ENCODE peak calls at places on chromosome 5, in five cellular contexts. H is bronchial epithelial cell, B is aorta, D is astrocyte of the spinal cord, S is cardiac fibroblast. I is an unnamed sample.
A peak's percentile ranks its signal among the peaks of the same experiment; 100 is the strongest.

GRCh38 chr5:76622973-76623596 is at the start of gene F2RL2:
- DNase-seq in H (peak; percentile 72), S (peak; percentile 85), D (peak; percentile 82), B (no peak), I (no peak)

GRCh38 chr5:77418601-77419591 is 73.2 kb downstream of the WDR41 start:
- DNase-seq in B (peak; percentile 82), S (peak; percentile 72), D (peak; percentile 42), H (peak; percentile 76), I (no peak)

GRCh38 chr5:143601357-143601756 is 197.9 kb upstream of the NR3C1 start:
- DNase-seq in S (no peak), B (no peak), H (no peak), D (no peak), I (no peak)

GRCh38 chr5:33303696-33304095 is 137.1 kb upstream of the TARS1 start:
- DNase-seq in B (no peak), D (no peak), S (no peak), H (no peak), I (no peak)

GRCh38 chr5:161385080-161385479 is 161.4 kb downstream of the GABRB2 start:
- DNase-seq in H (no peak), S (no peak), D (no peak), B (no peak), I (no peak)

GRCh38 chr5:79133121-79133656 is 21.6 kb downstream of the BHMT start:
- DNase-seq in D (peak; percentile 73), S (peak; percentile 76), H (peak; percentile 61), B (no peak), I (no peak)

GRCh38 chr5:124580925-124581821 is 165.3 kb downstream of the ZNF608 start:
- DNase-seq in B (no peak), S (no peak), D (no peak), H (no peak), I (no peak)

GRCh38 chr5:40755407-40756365 is at the start of gene TTC33:
- DNase-seq in B (peak; percentile 99), S (peak; percentile 96), H (peak; percentile 84), D (peak; percentile 97), I (peak; percentile 89)

GRCh38 chr5:1724822-1725602 is 74.6 kb downstream of the MRPL36 start:
- DNase-seq in B (peak; percentile 72), H (peak; percentile 4), S (peak; percentile 17), D (no peak), I (no peak)

GRCh38 chr5:41983284-41983683 is 58.2 kb downstream of the FBXO4 start:
- DNase-seq in H (no peak), B (no peak), D (no peak), S (no peak), I (no peak)

GRCh38 chr5:90446961-90447360 is 27.6 kb downstream of the MBLAC2 start:
- DNase-seq in S (peak; percentile 72), H (no peak), D (peak; percentile 1), B (no peak), I (no peak)

GRCh38 chr5:68122929-68123328 is 92.6 kb upstream of the PIK3R1 start:
- DNase-seq in B (no peak), S (no peak), D (no peak), H (no peak), I (no peak)

GRCh38 chr5:9766581-9766980 is 136.4 kb upstream of the TAS2R1 start:
- DNase-seq in H (peak; percentile 50), B (no peak), D (no peak), S (peak; percentile 55), I (no peak)

GRCh38 chr5:107365355-107366109 is 305.2 kb downstream of the EFNA5 start:
- DNase-seq in B (no peak), H (peak; percentile 67), D (peak; percentile 87), S (peak; percentile 88), I (no peak)

GRCh38 chr5:150778103-150778516 is 447 bp upstream of the SMIM3 start:
- DNase-seq in S (peak; percentile 63), D (peak; percentile 53), H (no peak), B (no peak), I (no peak)

GRCh38 chr5:155023320-155023719 is 9.8 kb downstream of the KIF4B start:
- DNase-seq in B (no peak), S (no peak), D (no peak), H (no peak), I (no peak)

GRCh38 chr5:51661646-51662265 is 278.5 kb downstream of the ISL1 start:
- DNase-seq in B (no peak), S (no peak), H (no peak), D (no peak), I (no peak)

GRCh38 chr5:82092-82491 is 9.9 kb upstream of the PLEKHG4B start:
- DNase-seq in H (no peak), D (peak; percentile 45), S (no peak), B (peak; percentile 63), I (no peak)

DNA sequence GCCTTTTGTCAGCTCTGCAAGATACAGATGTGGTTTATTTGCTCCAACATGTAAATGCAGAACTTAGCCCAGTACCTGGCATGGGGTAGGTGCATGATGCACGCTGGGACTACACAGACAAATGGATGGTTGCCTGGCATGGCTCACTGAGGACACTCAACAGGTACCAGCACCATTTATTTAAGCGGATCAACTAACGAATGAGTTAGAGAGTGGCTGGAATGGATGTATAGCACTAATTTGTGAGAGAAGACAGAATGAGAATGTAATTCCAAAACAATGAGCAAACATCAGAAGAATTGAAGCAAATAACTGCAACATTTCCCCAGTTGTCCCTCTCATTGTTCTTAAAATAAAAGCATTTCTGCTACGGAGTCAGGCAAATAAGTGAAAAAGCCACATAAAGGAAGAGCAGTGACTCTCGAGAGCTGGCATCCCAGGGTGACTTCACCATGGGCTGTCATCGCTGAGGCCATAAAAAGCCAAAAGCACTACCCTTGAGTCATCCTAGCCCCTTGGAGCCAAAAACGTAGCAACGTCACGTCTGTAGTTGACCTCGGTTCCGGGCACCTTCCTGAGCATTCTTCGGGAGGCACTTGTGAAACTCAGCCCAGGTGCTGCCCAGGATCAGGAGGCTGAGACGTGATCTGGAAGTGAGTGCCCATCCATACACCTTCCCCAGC is 290.3 kb downstream of the NSG2 start:
- DNase-seq in S (no peak), H (no peak), D (no peak), B (no peak), I (no peak)
- H3K4me3 ChIP-seq in S (no peak overlapping the region), H (no peak overlapping the region), D (no peak overlapping the region), B (no peak overlapping the region), I (no peak overlapping the region)

DNA sequence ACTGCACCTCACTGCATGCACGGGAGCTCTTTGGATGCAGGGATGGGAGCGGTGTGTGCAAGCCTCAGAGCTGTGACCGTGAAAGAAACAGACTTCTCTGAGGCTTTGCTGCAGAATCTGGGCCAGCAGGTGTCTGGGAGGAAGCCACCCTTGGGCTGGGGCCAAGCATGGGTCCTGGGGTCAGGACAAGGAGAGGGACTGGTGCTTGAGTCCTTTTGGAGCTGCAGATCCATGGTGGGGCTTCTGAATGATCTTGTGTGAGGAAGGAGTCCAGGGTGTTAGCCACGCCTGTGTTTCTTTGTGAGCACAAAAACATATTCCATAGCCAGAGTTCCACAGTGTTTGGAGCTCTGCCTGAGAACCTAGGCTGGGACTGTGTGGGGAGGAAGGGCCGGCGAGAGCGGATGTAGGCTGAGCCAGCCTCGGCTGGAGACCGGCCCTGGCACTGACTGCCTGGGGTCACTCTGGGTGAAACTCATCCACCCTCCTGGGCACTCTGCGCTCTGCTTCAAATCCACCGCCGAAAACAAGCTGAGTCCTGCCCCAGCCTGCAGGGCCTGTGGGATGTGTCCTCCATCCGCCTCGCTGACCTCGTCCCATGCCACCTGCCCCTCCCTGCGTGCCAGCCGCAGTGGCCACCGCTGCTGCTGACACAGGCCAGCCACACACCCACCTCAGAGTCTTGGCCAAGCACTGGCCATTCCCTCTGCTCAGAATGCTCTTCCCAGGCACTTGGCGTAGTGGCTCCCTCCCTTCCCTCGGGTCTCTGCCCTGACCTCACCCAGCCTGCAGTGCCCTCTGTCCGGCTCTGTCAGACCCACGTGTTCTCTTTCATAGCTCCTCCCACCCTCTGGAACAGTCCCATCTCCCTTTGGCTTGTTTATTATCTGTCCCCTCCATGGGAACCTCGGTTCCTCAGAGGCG is 26.7 kb downstream of the ERGIC1 start:
- DNase-seq in S (peak; percentile 85), D (peak; percentile 65), H (peak; percentile 70), B (peak; percentile 95), I (no peak)
- H3K4me3 ChIP-seq in S (no peak overlapping the region), D (no peak overlapping the region), H (no peak overlapping the region), B (no peak overlapping the region), I (no peak overlapping the region)

GRCh38 chr5:167951121-167951520 is 340.3 kb upstream of the WWC1 start:
- DNase-seq in S (no peak), B (no peak), D (no peak), H (no peak), I (no peak)
- H3K4me3 ChIP-seq in S (no peak overlapping the region), B (peak overlapping the region; percentile 48), D (no peak overlapping the region), H (no peak overlapping the region), I (peak overlapping the region; percentile 15)

GRCh38 chr5:167574381-167574780 is 717.1 kb upstream of the WWC1 start:
- DNase-seq in H (no peak), S (no peak), B (no peak), D (no peak), I (no peak)
- H3K4me3 ChIP-seq in H (no peak overlapping the region), S (no peak overlapping the region), B (no peak overlapping the region), D (peak overlapping the region; percentile 56), I (no peak overlapping the region)

GRCh38 chr5:111946556-111946955 is 189.6 kb upstream of the NREP start:
- DNase-seq in B (no peak), D (no peak), S (no peak), H (no peak), I (no peak)
- H3K4me3 ChIP-seq in B (no peak overlapping the region), D (no peak overlapping the region), S (no peak overlapping the region), H (no peak overlapping the region), I (no peak overlapping the region)

GRCh38 chr5:153489611-153490010 is 859 bp upstream of the GRIA1 start:
- DNase-seq in H (peak; percentile 55), B (no peak), S (peak; percentile 31), D (no peak), I (no peak)

GRCh38 chr5:153491408-153491807 is 938 bp downstream of the GRIA1 start:
- DNase-seq in B (no peak), D (no peak), H (peak; percentile 33), S (no peak), I (no peak)

GRCh38 chr5:153490124-153491085 is at the start of gene GRIA1:
- DNase-seq in B (no peak), D (peak; percentile 7), H (no peak), S (no peak), I (no peak)
- H3K4me3 ChIP-seq in B (peak within 1 kb of the TSS; percentile 81), D (peak within 1 kb of the TSS; percentile 11), H (no peak within 1 kb of the TSS), S (no peak within 1 kb of the TSS), I (no peak within 1 kb of the TSS)